ENCODE peak calls at places on chromosomes 3 and 15, in ten cellular contexts. K is ovary; E is IMR-90; S is activated T-cell treated with anti-CD3 and anti-CD28 coated beads for 1 hour; C is memory B cell; X is breast epithelium; B is B cell; I is choroid plexus epithelial cell; J is activated naive CD8-positive, alpha-beta T cell treated with anti-CD3 and anti-CD28 coated beads, Interleukin-2, amount 50 U/mL, for 24 hours; L is NCI-H1105 treated with DMSO at 0.1 percent for 48 hours. H is an unnamed sample.

GRCh38 chr15:41233367-41233771 is 2.3 kb downstream of the CHP1 start:
- DNase-seq in K (no peak), E (peak; percentile 86), S (no peak), C (no peak), X (no peak), B (no peak), I (peak; percentile 81), J (no peak), L (no peak), H (no peak)

GRCh38 chr15:40192942-40193341 is 32.1 kb downstream of the BUB1B start:
- DNase-seq in K (no peak), E (peak; percentile 48), S (no peak), C (no peak), X (no peak), B (no peak), I (peak; percentile 34), J (no peak), L (no peak), H (no peak)

GRCh38 chr15:57920916-57921315 is 144.6 kb downstream of the ALDH1A2 start:
- DNase-seq in K (no peak), E (no peak), S (no peak), C (no peak), X (no peak), B (no peak), I (peak; percentile 45), J (no peak), L (no peak), H (no peak)

GRCh38 chr3:9110316-9110715 is 139.1 kb downstream of the SRGAP3 start:
- DNase-seq in K (no peak), E (no peak), S (no peak), C (no peak), X (no peak), B (no peak), I (no peak), J (no peak), L (no peak), H (no peak)

GRCh38 chr3:20480771-20481170 is 294.8 kb upstream of the SGO1 start:
- DNase-seq in K (no peak), E (no peak), S (no peak), C (no peak), X (no peak), B (no peak), I (peak; percentile 3), J (no peak), L (no peak), H (no peak)

GRCh38 chr3:171206283-171206682 is 179.8 kb upstream of the SLC2A2 start:
- DNase-seq in K (no peak), E (no peak), S (no peak), C (no peak), X (no peak), B (no peak), I (no peak), J (no peak), L (no peak), H (no peak)

GRCh38 chr3:185280572-185281365 is 26.9 kb upstream of the EHHADH start:
- DNase-seq in K (no peak), E (peak; percentile 70), S (no peak), C (peak; percentile 9), X (no peak), B (no peak), I (peak; percentile 79), J (no peak), L (peak; percentile 78), H (no peak)

GRCh38 chr3:105614288-105615030 is 247.8 kb downstream of the ALCAM start:
- DNase-seq in K (no peak), E (peak; percentile 52), S (no peak), C (no peak), X (no peak), B (no peak), I (peak; percentile 18), J (no peak), L (no peak), H (no peak)

GRCh38 chr15:88920186-88920891 is 7.2 kb upstream of the MFGE8 start:
- DNase-seq in K (no peak), E (peak; percentile 77), S (no peak), C (no peak), X (no peak), B (no peak), I (peak; percentile 84), J (no peak), L (no peak), H (no peak)

GRCh38 chr3:36317915-36318314 is 62.4 kb upstream of the STAC start:
- DNase-seq in K (no peak), E (no peak), S (no peak), C (no peak), X (no peak), B (no peak), I (no peak), J (no peak), L (no peak), H (no peak)

GRCh38 chr15:26453914-26454313 is 319.0 kb downstream of the GABRB3 start:
- DNase-seq in K (no peak), E (no peak), S (no peak), C (no peak), X (no peak), B (no peak), I (no peak), J (no peak), L (no peak), H (no peak)

GRCh38 chr15:62940359-62940754 is 102.2 kb upstream of the TPM1 start:
- DNase-seq in K (no peak), E (no peak), S (no peak), C (no peak), X (no peak), B (no peak), I (no peak), J (no peak), L (no peak), H (no peak)

GRCh38 chr15:70597056-70597603 is 166.2 kb downstream of the UACA start:
- DNase-seq in K (no peak), E (no peak), S (no peak), C (no peak), X (no peak), B (no peak), I (peak; percentile 56), J (no peak), L (no peak), H (no peak)

GRCh38 chr3:52333869-52334557 is 17.9 kb downstream of the DNAH1 start:
- DNase-seq in K (no peak), E (peak; percentile 35), S (no peak), C (no peak), X (no peak), B (no peak), I (no peak), J (no peak), L (no peak), H (no peak)

GRCh38 chr3:126541628-126542339 is 16.9 kb downstream of the C3orf22 start:
- DNase-seq in K (no peak), E (no peak), S (no peak), C (no peak), X (peak; percentile 9), B (no peak), I (no peak), J (no peak), L (no peak), H (no peak)

GRCh38 chr15:71103102-71103676 is 12.1 kb upstream of the THSD4 start:
- DNase-seq in K (no peak), E (peak; percentile 68), S (no peak), C (no peak), X (no peak), B (no peak), I (peak; percentile 82), J (no peak), L (peak; percentile 33), H (no peak)

GRCh38 chr3:93843981-93844380 is 129.7 kb downstream of the PROS1 start:
- DNase-seq in K (no peak), E (peak; percentile 76), S (no peak), C (no peak), X (no peak), B (no peak), I (peak; percentile 90), J (no peak), L (no peak), H (no peak)

GRCh38 chr3:182244222-182244971 is 532.7 kb downstream of the SOX2 start:
- DNase-seq in K (no peak), E (no peak), S (no peak), C (no peak), X (no peak), B (no peak), I (no peak), J (no peak), L (no peak), H (no peak)

GRCh38 chr15:84648539-84648938 is 5.5 kb downstream of the WDR73 start:
- DNase-seq in K (no peak), E (no peak), S (no peak), C (no peak), X (no peak), B (no peak), I (no peak), J (no peak), L (no peak), H (no peak)

GRCh38 chr3:14467723-14468620 is 65.6 kb downstream of the SLC6A6 start:
- DNase-seq in K (peak; percentile 70), E (peak; percentile 46), S (peak; percentile 39), C (peak; percentile 31), X (no peak), B (no peak), I (peak; percentile 51), J (peak; percentile 44), L (no peak), H (peak; percentile 36)

GRCh38 chr3:14403636-14404395 is 1.4 kb downstream of the SLC6A6 start:
- DNase-seq in K (peak; percentile 79), E (no peak), S (no peak), C (no peak), X (no peak), B (no peak), I (no peak), J (no peak), L (peak; percentile 31), H (no peak)

GRCh38 chr3:143056372-143056771 is 55.0 kb downstream of the U2SURP start:
- DNase-seq in K (no peak), E (no peak), S (no peak), C (no peak), X (no peak), B (no peak), I (no peak), J (no peak), L (no peak), H (no peak)

GRCh38 chr3:31004025-31004678 is 109.7 kb upstream of the GADL1 start:
- DNase-seq in K (no peak), E (peak; percentile 88), S (no peak), C (no peak), X (no peak), B (no peak), I (peak; percentile 83), J (no peak), L (no peak), H (no peak)

GRCh38 chr3:27943106-27943505 is 221.0 kb upstream of the EOMES start:
- DNase-seq in K (no peak), E (no peak), S (no peak), C (no peak), X (no peak), B (no peak), I (peak; percentile 40), J (no peak), L (no peak), H (no peak)

GRCh38 chr15:67068724-67069400 is 3.5 kb downstream of the SMAD3 start:
- DNase-seq in K (no peak), E (peak; percentile 63), S (no peak), C (no peak), X (no peak), B (no peak), I (no peak), J (peak; percentile 38), L (no peak), H (no peak)

GRCh38 chr3:188801393-188801792 is 370.4 kb upstream of the TPRG1 start:
- DNase-seq in K (no peak), E (peak; percentile 29), S (no peak), C (no peak), X (no peak), B (no peak), I (no peak), J (no peak), L (no peak), H (no peak)

GRCh38 chr15:56393277-56393676 is 28.1 kb downstream of the TEX9 start:
- DNase-seq in K (no peak), E (no peak), S (no peak), C (no peak), X (no peak), B (no peak), I (no peak), J (no peak), L (no peak), H (no peak)

GRCh38 chr3:44511238-44511567 is 33.7 kb upstream of the ZNF445 start:
- DNase-seq in K (no peak), E (no peak), S (no peak), C (no peak), X (no peak), B (no peak), I (peak; percentile 11), J (no peak), L (no peak), H (no peak)